ENCODE peak calls at places on chromosomes 1 and 21, in nine cellular contexts. E is stomach, T is K562, H is HCT116, Q is ovary, G is body of pancreas, Z is IMR-90, O is suprapubic skin, V is right lobe of liver. N is an unnamed sample.

GRCh38 chr1:55275976-55276375 is 60.8 kb upstream of the USP24 start:
- DNase-seq in E (no peak), T (peak; percentile 69), H (no peak), Q (no peak), G (no peak), Z (peak; percentile 28), O (no peak), V (no peak), N (no peak)

GRCh38 chr1:206809504-206810084 is 37.3 kb upstream of the IL10 start:
- DNase-seq in E (peak; percentile 50), T (no peak), H (peak; percentile 23), Q (no peak), G (peak; percentile 36), Z (peak; percentile 45), O (no peak), V (no peak), N (no peak)

GRCh38 chr1:187960125-187960638 is 1131.4 kb downstream of the PLA2G4A start:
- DNase-seq in E (no peak), T (no peak), H (no peak), Q (no peak), G (no peak), Z (no peak), O (no peak), V (no peak), N (no peak)

GRCh38 chr1:199135901-199136300 is 497.1 kb downstream of the PTPRC start:
- DNase-seq in E (no peak), T (no peak), H (no peak), Q (no peak), G (no peak), Z (no peak), O (no peak), V (no peak), N (no peak)

GRCh38 chr1:19313961-19314882 is 2.1 kb downstream of the SLC66A1 start:
- DNase-seq in E (no peak), T (no peak), H (no peak), Q (no peak), G (no peak), Z (no peak), O (no peak), V (no peak), N (no peak)

GRCh38 chr1:43688594-43689000 is 18.7 kb upstream of the ST3GAL3 start:
- DNase-seq in E (no peak), T (no peak), H (no peak), Q (no peak), G (no peak), Z (peak; percentile 94), O (no peak), V (no peak), N (no peak)

GRCh38 chr1:220356981-220357850 is 85.0 kb upstream of the RAB3GAP2 start:
- DNase-seq in E (no peak), T (no peak), H (no peak), Q (no peak), G (no peak), Z (no peak), O (no peak), V (no peak), N (no peak)

GRCh38 chr1:168317309-168317708 is 36.6 kb downstream of the TBX19 start:
- DNase-seq in E (no peak), T (peak; percentile 50), H (no peak), Q (no peak), G (no peak), Z (no peak), O (no peak), V (no peak), N (no peak)

GRCh38 chr21:33661146-33661545 is 18.8 kb downstream of the ITSN1 start:
- DNase-seq in E (no peak), T (no peak), H (no peak), Q (no peak), G (no peak), Z (peak; percentile 23), O (no peak), V (no peak), N (no peak)

GRCh38 chr1:222382171-222382570 is 165.7 kb downstream of the HHIPL2 start:
- DNase-seq in E (no peak), T (no peak), H (no peak), Q (no peak), G (no peak), Z (no peak), O (no peak), V (no peak), N (peak; percentile 37)

GRCh38 chr1:98749152-98749756 is 87.7 kb downstream of the SNX7 start:
- DNase-seq in E (no peak), T (no peak), H (no peak), Q (no peak), G (no peak), Z (peak; percentile 7), O (no peak), V (no peak), N (no peak)

DNA sequence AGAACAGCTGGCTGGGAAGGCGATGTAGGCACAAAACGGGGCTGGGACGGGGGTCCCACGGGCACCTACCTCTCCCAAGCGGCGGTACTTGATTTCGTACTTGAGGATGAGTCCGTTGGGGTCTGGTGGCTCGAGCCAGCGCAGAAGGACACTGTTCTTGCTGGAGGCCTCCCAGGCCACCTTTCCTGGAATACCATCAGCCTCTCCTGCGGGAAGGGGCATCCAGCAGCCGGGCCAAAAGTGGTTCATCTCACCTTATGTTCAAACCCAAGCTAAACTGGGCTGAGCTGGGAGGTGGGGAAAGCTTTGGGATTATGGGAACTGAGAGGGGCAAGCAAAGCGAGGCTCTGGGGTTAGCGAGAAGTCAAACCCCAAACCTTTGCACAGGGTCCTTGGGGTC is 14.3 kb downstream of the INSRR start:
- DNase-seq in E (no peak), T (no peak), H (no peak), Q (no peak), G (no peak), Z (no peak), O (no peak), V (no peak), N (no peak)
- H3K27me3 ChIP-seq in E (peaks cover 4% of the 10 kb centered on the region), T (no peaks in the 10 kb centered on the region), H (no peaks in the 10 kb centered on the region), Q (no peaks in the 10 kb centered on the region), G (no peaks in the 10 kb centered on the region), Z (peaks cover 92% of the 10 kb centered on the region), O (peaks cover 96% of the 10 kb centered on the region), V (no peaks in the 10 kb centered on the region), N (no peaks in the 10 kb centered on the region)

DNA sequence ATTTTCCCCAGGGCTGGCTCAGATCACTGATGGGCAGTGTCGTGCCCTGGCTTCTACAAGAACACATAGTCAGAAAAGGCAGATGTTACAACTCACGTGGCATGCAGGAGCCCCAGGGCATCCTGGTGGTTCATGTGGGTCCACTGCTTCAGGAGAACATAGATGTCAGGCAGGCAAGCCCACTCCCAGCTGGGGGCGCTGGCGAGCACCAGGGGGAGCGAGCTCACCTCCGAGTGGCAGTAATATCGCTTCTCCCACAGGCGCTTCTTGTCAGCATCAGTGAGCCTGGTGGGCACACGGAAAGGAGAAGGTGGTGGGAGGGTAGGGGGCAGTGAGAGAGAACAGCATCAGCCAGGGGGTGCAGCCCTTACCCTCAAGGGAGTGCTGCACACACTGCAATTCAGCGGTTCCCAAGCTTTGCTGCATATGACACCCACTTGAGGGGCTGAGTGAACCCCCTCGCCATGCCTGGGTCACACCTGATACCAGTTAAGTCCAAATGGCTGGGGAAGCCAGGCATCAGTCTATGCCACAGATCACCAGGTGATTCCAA is 34.3 kb upstream of the PPP1R15B start:
- DNase-seq in E (peak; percentile 64), T (peak; percentile 79), H (no peak), Q (no peak), G (peak; percentile 54), Z (peak; percentile 27), O (no peak), V (no peak), N (no peak)
- H3K4me1 ChIP-seq in E (peaks cover 24% of the 10 kb centered on the region), T (no peaks in the 10 kb centered on the region), H (peaks cover 17% of the 10 kb centered on the region), Q (no peaks in the 10 kb centered on the region), G (peaks cover 19% of the 10 kb centered on the region), Z (no peaks in the 10 kb centered on the region), O (peaks cover 66% of the 10 kb centered on the region), V (peaks cover 20% of the 10 kb centered on the region), N (peaks cover 18% of the 10 kb centered on the region)

GRCh38 chr1:185077374-185077773 is 32.0 kb downstream of the RNF2 start:
- DNase-seq in E (no peak), T (no peak), H (no peak), Q (no peak), G (no peak), Z (no peak), O (no peak), V (no peak), N (no peak)

GRCh38 chr1:185073725-185074124 is 28.4 kb downstream of the RNF2 start:
- DNase-seq in E (no peak), T (no peak), H (no peak), Q (no peak), G (no peak), Z (peak; percentile 2), O (no peak), V (no peak), N (no peak)

GRCh38 chr1:185075476-185075875 is 30.1 kb downstream of the RNF2 start:
- DNase-seq in E (no peak), T (no peak), H (no peak), Q (no peak), G (no peak), Z (no peak), O (no peak), V (no peak), N (no peak)

GRCh38 chr1:185069202-185069601 is 23.8 kb downstream of the RNF2 start:
- DNase-seq in E (no peak), T (no peak), H (no peak), Q (no peak), G (no peak), Z (no peak), O (no peak), V (no peak), N (no peak)

GRCh38 chr1:185074307-185074706 is 28.9 kb downstream of the RNF2 start:
- DNase-seq in E (no peak), T (no peak), H (no peak), Q (no peak), G (no peak), Z (peak; percentile 49), O (no peak), V (no peak), N (no peak)
- TF ChIP-seq POLR2A in E (no peak), T (no peak), H (no peak), Q (no peak), G (no peak), Z (no peak), O (no peak), V (no peak), N (no peak)

DNA sequence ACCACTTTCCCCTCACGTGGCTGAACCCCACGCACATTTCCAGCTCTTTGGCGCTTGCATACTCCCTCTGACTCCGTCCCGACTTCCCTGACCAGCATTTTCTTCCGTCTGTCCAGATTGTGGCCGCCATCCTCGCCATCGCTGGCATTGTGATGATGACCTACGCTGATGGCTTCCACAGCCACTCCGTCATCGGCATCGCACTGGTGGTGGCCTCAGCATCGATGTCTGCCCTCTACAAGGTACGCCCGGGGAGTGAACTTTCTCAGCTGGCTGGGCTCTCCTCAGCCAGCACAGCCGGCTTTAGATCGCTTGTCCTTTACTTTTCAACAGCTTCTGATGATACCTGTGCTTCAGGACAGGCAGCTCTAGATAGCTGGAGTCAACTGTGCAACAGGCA is 56.8 kb upstream of the COA6 start:
- DNase-seq in E (no peak), T (no peak), H (no peak), Q (no peak), G (no peak), Z (no peak), O (no peak), V (no peak), N (peak; percentile 78)
- H3K27me3 ChIP-seq in E (no peaks in the 10 kb centered on the region), T (peaks cover 64% of the 10 kb centered on the region), H (no peaks in the 10 kb centered on the region), Q (no peaks in the 10 kb centered on the region), G (no peaks in the 10 kb centered on the region), Z (peaks cover 2% of the 10 kb centered on the region), O (no peaks in the 10 kb centered on the region), V (no peaks in the 10 kb centered on the region), N (no peaks in the 10 kb centered on the region)